ENCODE peak calls at places on chromosomes 5 and 9, in ten cellular contexts. One of them, this sample, is unnamed.

GRCh38 chr5:140238756-140239155 is 63.8 kb downstream of the CYSTM1 start:
- DNase-seq in CD8-positive, alpha-beta T cell: no peak
- DNase-seq in activated CD4-positive, alpha-beta T cell treated with anti-CD3 and anti-CD28 coated beads for 36 hours: no peak
- DNase-seq in activated CD4-positive, CD25-positive, alpha-beta regulatory T cell: no peak
- DNase-seq in body of pancreas: no peak
- DNase-seq in GM03348: no peak
- DNase-seq in NCI-H2081: no peak
- DNase-seq in colonic mucosa: no peak
- DNase-seq in mucosa of descending colon: no peak
- DNase-seq in T-helper 22 cell: no peak
- DNase-seq in this sample: no peak

GRCh38 chr9:103082494-103082893 is 87.4 kb downstream of the CYLC2 start:
- DNase-seq in CD8-positive, alpha-beta T cell: no peak
- DNase-seq in activated CD4-positive, alpha-beta T cell treated with anti-CD3 and anti-CD28 coated beads for 36 hours: no peak
- DNase-seq in activated CD4-positive, CD25-positive, alpha-beta regulatory T cell: no peak
- DNase-seq in body of pancreas: no peak
- DNase-seq in GM03348: no peak
- DNase-seq in NCI-H2081: no peak
- DNase-seq in colonic mucosa: no peak
- DNase-seq in mucosa of descending colon: no peak
- DNase-seq in T-helper 22 cell: no peak
- DNase-seq in this sample: no peak

GRCh38 chr9:127763918-127764384 is 14.5 kb downstream of the SH2D3C start:
- DNase-seq in CD8-positive, alpha-beta T cell: no peak
- DNase-seq in activated CD4-positive, alpha-beta T cell treated with anti-CD3 and anti-CD28 coated beads for 36 hours: peak
- DNase-seq in activated CD4-positive, CD25-positive, alpha-beta regulatory T cell: no peak
- DNase-seq in body of pancreas: peak
- DNase-seq in GM03348: no peak
- DNase-seq in NCI-H2081: no peak
- DNase-seq in colonic mucosa: no peak
- DNase-seq in mucosa of descending colon: peak
- DNase-seq in T-helper 22 cell: no peak
- DNase-seq in this sample: no peak

GRCh38 chr5:151219789-151220188 is 4.1 kb downstream of the CCDC69 start:
- DNase-seq in CD8-positive, alpha-beta T cell: no peak
- DNase-seq in activated CD4-positive, alpha-beta T cell treated with anti-CD3 and anti-CD28 coated beads for 36 hours: no peak
- DNase-seq in activated CD4-positive, CD25-positive, alpha-beta regulatory T cell: no peak
- DNase-seq in body of pancreas: no peak
- DNase-seq in GM03348: no peak
- DNase-seq in NCI-H2081: no peak
- DNase-seq in colonic mucosa: no peak
- DNase-seq in mucosa of descending colon: no peak
- DNase-seq in T-helper 22 cell: no peak
- DNase-seq in this sample: no peak

GRCh38 chr9:82584349-82584846 is 478.5 kb downstream of the RASEF start:
- DNase-seq in CD8-positive, alpha-beta T cell: no peak
- DNase-seq in activated CD4-positive, alpha-beta T cell treated with anti-CD3 and anti-CD28 coated beads for 36 hours: no peak
- DNase-seq in activated CD4-positive, CD25-positive, alpha-beta regulatory T cell: no peak
- DNase-seq in body of pancreas: peak
- DNase-seq in GM03348: no peak
- DNase-seq in NCI-H2081: no peak
- DNase-seq in colonic mucosa: no peak
- DNase-seq in mucosa of descending colon: no peak
- DNase-seq in T-helper 22 cell: no peak
- DNase-seq in this sample: no peak

GRCh38 chr5:111820072-111820471 is 63.1 kb upstream of the NREP start:
- DNase-seq in CD8-positive, alpha-beta T cell: no peak
- DNase-seq in activated CD4-positive, alpha-beta T cell treated with anti-CD3 and anti-CD28 coated beads for 36 hours: no peak
- DNase-seq in activated CD4-positive, CD25-positive, alpha-beta regulatory T cell: no peak
- DNase-seq in body of pancreas: no peak
- DNase-seq in GM03348: no peak
- DNase-seq in NCI-H2081: no peak
- DNase-seq in colonic mucosa: no peak
- DNase-seq in mucosa of descending colon: peak
- DNase-seq in T-helper 22 cell: no peak
- DNase-seq in this sample: no peak

GRCh38 chr9:136051568-136052432 is 43.3 kb downstream of the NACC2 start:
- DNase-seq in CD8-positive, alpha-beta T cell: no peak
- DNase-seq in activated CD4-positive, alpha-beta T cell treated with anti-CD3 and anti-CD28 coated beads for 36 hours: peak
- DNase-seq in activated CD4-positive, CD25-positive, alpha-beta regulatory T cell: no peak
- DNase-seq in body of pancreas: peak
- DNase-seq in GM03348: peak
- DNase-seq in NCI-H2081: peak
- DNase-seq in colonic mucosa: peak
- DNase-seq in mucosa of descending colon: peak
- DNase-seq in T-helper 22 cell: no peak
- DNase-seq in this sample: peak

GRCh38 chr5:119393201-119393691 is 37.4 kb downstream of the TNFAIP8 start:
- DNase-seq in CD8-positive, alpha-beta T cell: no peak
- DNase-seq in activated CD4-positive, alpha-beta T cell treated with anti-CD3 and anti-CD28 coated beads for 36 hours: no peak
- DNase-seq in activated CD4-positive, CD25-positive, alpha-beta regulatory T cell: no peak
- DNase-seq in body of pancreas: no peak
- DNase-seq in GM03348: peak
- DNase-seq in NCI-H2081: no peak
- DNase-seq in colonic mucosa: no peak
- DNase-seq in mucosa of descending colon: no peak
- DNase-seq in T-helper 22 cell: no peak
- DNase-seq in this sample: no peak

GRCh38 chr5:107541400-107541799 is 129.3 kb downstream of the EFNA5 start:
- DNase-seq in CD8-positive, alpha-beta T cell: no peak
- DNase-seq in activated CD4-positive, alpha-beta T cell treated with anti-CD3 and anti-CD28 coated beads for 36 hours: no peak
- DNase-seq in activated CD4-positive, CD25-positive, alpha-beta regulatory T cell: no peak
- DNase-seq in body of pancreas: no peak
- DNase-seq in GM03348: no peak
- DNase-seq in NCI-H2081: no peak
- DNase-seq in colonic mucosa: no peak
- DNase-seq in mucosa of descending colon: no peak
- DNase-seq in T-helper 22 cell: no peak
- DNase-seq in this sample: no peak

GRCh38 chr5:58188287-58188651 is 271.6 kb downstream of the PLK2 start:
- DNase-seq in CD8-positive, alpha-beta T cell: no peak
- DNase-seq in activated CD4-positive, alpha-beta T cell treated with anti-CD3 and anti-CD28 coated beads for 36 hours: no peak
- DNase-seq in activated CD4-positive, CD25-positive, alpha-beta regulatory T cell: no peak
- DNase-seq in body of pancreas: no peak
- DNase-seq in GM03348: peak
- DNase-seq in NCI-H2081: no peak
- DNase-seq in colonic mucosa: no peak
- DNase-seq in mucosa of descending colon: no peak
- DNase-seq in T-helper 22 cell: no peak
- DNase-seq in this sample: peak

GRCh38 chr9:94799578-94800264 is 73.2 kb downstream of the AOPEP start:
- DNase-seq in CD8-positive, alpha-beta T cell: no peak
- DNase-seq in activated CD4-positive, alpha-beta T cell treated with anti-CD3 and anti-CD28 coated beads for 36 hours: no peak
- DNase-seq in activated CD4-positive, CD25-positive, alpha-beta regulatory T cell: no peak
- DNase-seq in body of pancreas: no peak
- DNase-seq in GM03348: peak
- DNase-seq in NCI-H2081: no peak
- DNase-seq in colonic mucosa: no peak
- DNase-seq in mucosa of descending colon: no peak
- DNase-seq in T-helper 22 cell: no peak
- DNase-seq in this sample: no peak

GRCh38 chr9:19470567-19470966 is 61.8 kb downstream of the ACER2 start:
- DNase-seq in CD8-positive, alpha-beta T cell: no peak
- DNase-seq in activated CD4-positive, alpha-beta T cell treated with anti-CD3 and anti-CD28 coated beads for 36 hours: no peak
- DNase-seq in activated CD4-positive, CD25-positive, alpha-beta regulatory T cell: no peak
- DNase-seq in body of pancreas: no peak
- DNase-seq in GM03348: no peak
- DNase-seq in NCI-H2081: no peak
- DNase-seq in colonic mucosa: no peak
- DNase-seq in mucosa of descending colon: no peak
- DNase-seq in T-helper 22 cell: no peak
- DNase-seq in this sample: no peak

GRCh38 chr9:132896906-132897305 is 18.2 kb downstream of the SPACA9 start:
- DNase-seq in CD8-positive, alpha-beta T cell: no peak
- DNase-seq in activated CD4-positive, alpha-beta T cell treated with anti-CD3 and anti-CD28 coated beads for 36 hours: no peak
- DNase-seq in activated CD4-positive, CD25-positive, alpha-beta regulatory T cell: no peak
- DNase-seq in body of pancreas: no peak
- DNase-seq in GM03348: no peak
- DNase-seq in NCI-H2081: no peak
- DNase-seq in colonic mucosa: no peak
- DNase-seq in mucosa of descending colon: no peak
- DNase-seq in T-helper 22 cell: no peak
- DNase-seq in this sample: no peak

GRCh38 chr5:139710370-139711066 is 62.4 kb downstream of the CXXC5 start:
- DNase-seq in CD8-positive, alpha-beta T cell: peak
- DNase-seq in activated CD4-positive, alpha-beta T cell treated with anti-CD3 and anti-CD28 coated beads for 36 hours: peak
- DNase-seq in activated CD4-positive, CD25-positive, alpha-beta regulatory T cell: no peak
- DNase-seq in body of pancreas: peak
- DNase-seq in GM03348: peak
- DNase-seq in NCI-H2081: peak
- DNase-seq in colonic mucosa: peak
- DNase-seq in mucosa of descending colon: peak
- DNase-seq in T-helper 22 cell: peak
- DNase-seq in this sample: peak

GRCh38 chr5:179376701-179377420 is 31.6 kb upstream of the ADAMTS2 start:
- DNase-seq in CD8-positive, alpha-beta T cell: no peak
- DNase-seq in activated CD4-positive, alpha-beta T cell treated with anti-CD3 and anti-CD28 coated beads for 36 hours: no peak
- DNase-seq in activated CD4-positive, CD25-positive, alpha-beta regulatory T cell: no peak
- DNase-seq in body of pancreas: no peak
- DNase-seq in GM03348: no peak
- DNase-seq in NCI-H2081: no peak
- DNase-seq in colonic mucosa: no peak
- DNase-seq in mucosa of descending colon: no peak
- DNase-seq in T-helper 22 cell: no peak
- DNase-seq in this sample: no peak

GRCh38 chr5:35464757-35465156 is 152.9 kb upstream of the SPEF2 start:
- DNase-seq in CD8-positive, alpha-beta T cell: no peak
- DNase-seq in activated CD4-positive, alpha-beta T cell treated with anti-CD3 and anti-CD28 coated beads for 36 hours: no peak
- DNase-seq in activated CD4-positive, CD25-positive, alpha-beta regulatory T cell: no peak
- DNase-seq in body of pancreas: no peak
- DNase-seq in GM03348: no peak
- DNase-seq in NCI-H2081: no peak
- DNase-seq in colonic mucosa: no peak
- DNase-seq in mucosa of descending colon: no peak
- DNase-seq in T-helper 22 cell: no peak
- DNase-seq in this sample: no peak

GRCh38 chr9:136186386-136186785 is 18.5 kb downstream of the LHX3 start:
- DNase-seq in CD8-positive, alpha-beta T cell: no peak
- DNase-seq in activated CD4-positive, alpha-beta T cell treated with anti-CD3 and anti-CD28 coated beads for 36 hours: no peak
- DNase-seq in activated CD4-positive, CD25-positive, alpha-beta regulatory T cell: no peak
- DNase-seq in body of pancreas: no peak
- DNase-seq in GM03348: no peak
- DNase-seq in NCI-H2081: no peak
- DNase-seq in colonic mucosa: no peak
- DNase-seq in mucosa of descending colon: no peak
- DNase-seq in T-helper 22 cell: no peak
- DNase-seq in this sample: no peak

GRCh38 chr5:105581988-105582690 is 2019.5 kb upstream of the NUDT12 start:
- DNase-seq in CD8-positive, alpha-beta T cell: no peak
- DNase-seq in activated CD4-positive, alpha-beta T cell treated with anti-CD3 and anti-CD28 coated beads for 36 hours: no peak
- DNase-seq in activated CD4-positive, CD25-positive, alpha-beta regulatory T cell: no peak
- DNase-seq in body of pancreas: no peak
- DNase-seq in GM03348: no peak
- DNase-seq in NCI-H2081: peak
- DNase-seq in colonic mucosa: no peak
- DNase-seq in mucosa of descending colon: no peak
- DNase-seq in T-helper 22 cell: no peak
- DNase-seq in this sample: no peak

GRCh38 chr5:128857061-128857677 is 108.1 kb upstream of the SLC27A6 start:
- DNase-seq in CD8-positive, alpha-beta T cell: no peak
- DNase-seq in activated CD4-positive, alpha-beta T cell treated with anti-CD3 and anti-CD28 coated beads for 36 hours: no peak
- DNase-seq in activated CD4-positive, CD25-positive, alpha-beta regulatory T cell: no peak
- DNase-seq in body of pancreas: no peak
- DNase-seq in GM03348: no peak
- DNase-seq in NCI-H2081: no peak
- DNase-seq in colonic mucosa: no peak
- DNase-seq in mucosa of descending colon: no peak
- DNase-seq in T-helper 22 cell: no peak
- DNase-seq in this sample: no peak

GRCh38 chr9:105205787-105206511 is 38.5 kb upstream of the SLC44A1 start:
- DNase-seq in CD8-positive, alpha-beta T cell: no peak
- DNase-seq in activated CD4-positive, alpha-beta T cell treated with anti-CD3 and anti-CD28 coated beads for 36 hours: no peak
- DNase-seq in activated CD4-positive, CD25-positive, alpha-beta regulatory T cell: no peak
- DNase-seq in body of pancreas: peak
- DNase-seq in GM03348: peak
- DNase-seq in NCI-H2081: no peak
- DNase-seq in colonic mucosa: peak
- DNase-seq in mucosa of descending colon: peak
- DNase-seq in T-helper 22 cell: no peak
- DNase-seq in this sample: peak

GRCh38 chr5:124678478-124678877 is 68.0 kb downstream of the ZNF608 start:
- DNase-seq in CD8-positive, alpha-beta T cell: no peak
- DNase-seq in activated CD4-positive, alpha-beta T cell treated with anti-CD3 and anti-CD28 coated beads for 36 hours: no peak
- DNase-seq in activated CD4-positive, CD25-positive, alpha-beta regulatory T cell: no peak
- DNase-seq in body of pancreas: peak
- DNase-seq in GM03348: no peak
- DNase-seq in NCI-H2081: no peak
- DNase-seq in colonic mucosa: no peak
- DNase-seq in mucosa of descending colon: no peak
- DNase-seq in T-helper 22 cell: no peak
- DNase-seq in this sample: no peak

GRCh38 chr5:103428411-103428871 is 134.1 kb downstream of the NUDT12 start:
- DNase-seq in CD8-positive, alpha-beta T cell: no peak
- DNase-seq in activated CD4-positive, alpha-beta T cell treated with anti-CD3 and anti-CD28 coated beads for 36 hours: no peak
- DNase-seq in activated CD4-positive, CD25-positive, alpha-beta regulatory T cell: no peak
- DNase-seq in body of pancreas: peak
- DNase-seq in GM03348: no peak
- DNase-seq in NCI-H2081: peak
- DNase-seq in colonic mucosa: no peak
- DNase-seq in mucosa of descending colon: no peak
- DNase-seq in T-helper 22 cell: no peak
- DNase-seq in this sample: peak

GRCh38 chr9:129885018-129885669 is 49.9 kb downstream of the USP20 start:
- DNase-seq in CD8-positive, alpha-beta T cell: peak
- DNase-seq in activated CD4-positive, alpha-beta T cell treated with anti-CD3 and anti-CD28 coated beads for 36 hours: peak
- DNase-seq in activated CD4-positive, CD25-positive, alpha-beta regulatory T cell: no peak
- DNase-seq in body of pancreas: peak
- DNase-seq in GM03348: peak
- DNase-seq in NCI-H2081: no peak
- DNase-seq in colonic mucosa: peak
- DNase-seq in mucosa of descending colon: peak
- DNase-seq in T-helper 22 cell: no peak
- DNase-seq in this sample: no peak

GRCh38 chr5:31934156-31934555 is 240.0 kb downstream of the GOLPH3 start:
- DNase-seq in CD8-positive, alpha-beta T cell: no peak
- DNase-seq in activated CD4-positive, alpha-beta T cell treated with anti-CD3 and anti-CD28 coated beads for 36 hours: no peak
- DNase-seq in activated CD4-positive, CD25-positive, alpha-beta regulatory T cell: no peak
- DNase-seq in body of pancreas: no peak
- DNase-seq in GM03348: no peak
- DNase-seq in NCI-H2081: no peak
- DNase-seq in colonic mucosa: no peak
- DNase-seq in mucosa of descending colon: no peak
- DNase-seq in T-helper 22 cell: no peak
- DNase-seq in this sample: no peak

GRCh38 chr9:101486693-101487442 is 46.8 kb upstream of the RNF20 start:
- DNase-seq in CD8-positive, alpha-beta T cell: no peak
- DNase-seq in activated CD4-positive, alpha-beta T cell treated with anti-CD3 and anti-CD28 coated beads for 36 hours: peak
- DNase-seq in activated CD4-positive, CD25-positive, alpha-beta regulatory T cell: no peak
- DNase-seq in body of pancreas: peak
- DNase-seq in GM03348: peak
- DNase-seq in NCI-H2081: peak
- DNase-seq in colonic mucosa: peak
- DNase-seq in mucosa of descending colon: peak
- DNase-seq in T-helper 22 cell: no peak
- DNase-seq in this sample: peak

This sample was measured in AG08396.